ENCODE peak calls at places on chromosomes 13 and 19, in six cellular contexts. N is NCI-H526 treated with DMSO at 0.1 percent for 48 hours; I is NCI-H187; F is NCI-H345; W is stimulated activated CD4-positive, alpha-beta T cell treated with anti-CD3 and anti-CD28 coated beads, Interleukin-1b, Interleukin-23, amount 100 ng/mL, for 1 hour; R is foreskin fibroblast. O is an unnamed sample.

GRCh38 chr13:21060827-21061076 is 634 bp downstream of the LATS2 start:
- DNase-seq in N (no peak), I (no peak), F (no peak), W (no peak), R (no peak), O (no peak)

GRCh38 chr19:32124585-32124984 is 220.8 kb upstream of the ZNF507 start:
- DNase-seq in N (no peak), I (no peak), F (no peak), W (no peak), R (no peak), O (no peak)

GRCh38 chr19:48466571-48467325 is 2.4 kb upstream of the CYTH2 start:
- DNase-seq in N (no peak), I (no peak), F (no peak), W (no peak), R (peak; percentile 54), O (no peak)

GRCh38 chr19:32936065-32936464 is 35.7 kb downstream of the CEP89 start:
- DNase-seq in N (no peak), I (no peak), F (no peak), W (no peak), R (no peak), O (no peak)

GRCh38 chr19:3814648-3815047 is 28.5 kb upstream of the MATK start:
- DNase-seq in N (no peak), I (no peak), F (no peak), W (no peak), R (no peak), O (no peak)

GRCh38 chr13:37109080-37109678 is 3.7 kb upstream of the CSNK1A1L start:
- DNase-seq in N (peak; percentile 17), I (peak; percentile 16), F (peak; percentile 35), W (no peak), R (peak; percentile 70), O (peak; percentile 60)

GRCh38 chr19:32199501-32200040 is 145.8 kb upstream of the ZNF507 start:
- DNase-seq in N (no peak), I (no peak), F (no peak), W (no peak), R (no peak), O (no peak)

GRCh38 chr19:50522881-50523280 is 9.2 kb upstream of the ASPDH start:
- DNase-seq in N (no peak), I (no peak), F (no peak), W (no peak), R (no peak), O (no peak)

GRCh38 chr13:44237276-44237767 is 136.3 kb upstream of the SERP2 start:
- DNase-seq in N (no peak), I (no peak), F (no peak), W (no peak), R (peak; percentile 96), O (peak; percentile 74)

GRCh38 chr19:2015611-2015950 is at the start of gene BTBD2:
- DNase-seq in N (no peak), I (peak; percentile 14), F (peak; percentile 73), W (no peak), R (peak; percentile 84), O (peak; percentile 84)

GRCh38 chr19:29001006-29001921 is 211.7 kb downstream of the UQCRFS1 start:
- DNase-seq in N (no peak), I (no peak), F (no peak), W (no peak), R (no peak), O (peak; percentile 26)

GRCh38 chr13:48595330-48596127 is 58.2 kb upstream of the CYSLTR2 start:
- DNase-seq in N (peak; percentile 50), I (no peak), F (no peak), W (peak; percentile 20), R (peak; percentile 82), O (peak; percentile 61)

GRCh38 chr13:109275848-109276247 is 510.5 kb downstream of the IRS2 start:
- DNase-seq in N (peak; percentile 5), I (no peak), F (no peak), W (no peak), R (no peak), O (no peak)

GRCh38 chr19:17607936-17608335 is 52.5 kb downstream of the COLGALT1 start:
- DNase-seq in N (no peak), I (no peak), F (no peak), W (no peak), R (no peak), O (no peak)

GRCh38 chr19:39310558-39311311 is 9.9 kb downstream of the LRFN1 start:
- DNase-seq in N (no peak), I (no peak), F (no peak), W (no peak), R (peak; percentile 10), O (no peak)

GRCh38 chr13:27858046-27858445 is 61.8 kb upstream of the PDX1 start:
- DNase-seq in N (no peak), I (no peak), F (no peak), W (no peak), R (no peak), O (no peak)

GRCh38 chr13:59531571-59532091 is 632.1 kb downstream of the DIAPH3 start:
- DNase-seq in N (no peak), I (no peak), F (peak; percentile 86), W (no peak), R (peak; percentile 71), O (peak; percentile 55)